ENCODE peak calls at places on chromosome 6, in ten cellular contexts. P, T, I, K, W, U, Y, B, N and V are unnamed samples.

GRCh38 chr6:169211881-169212280 is 41.8 kb downstream of the THBS2 start:
- DNase-seq in P (no peak), W (no peak), Y (peak), T (no peak), K (no peak), U (no peak), B (no peak), I (peak), N (no peak), V (no peak)

GRCh38 chr6:157312733-157313132 is 10.6 kb downstream of the TMEM242 start:
- DNase-seq in U (no peak), T (no peak), B (no peak), I (no peak), Y (no peak), P (no peak), N (no peak), W (no peak), K (no peak), V (no peak)

GRCh38 chr6:63352587-63353281 is 33.0 kb upstream of the LGSN start:
- DNase-seq in N (peak), T (no peak), W (no peak), B (no peak), K (no peak), U (peak), P (no peak), I (peak), Y (peak), V (peak)

GRCh38 chr6:148146717-148147116 is 195.9 kb upstream of the SASH1 start:
- DNase-seq in W (no peak), N (peak), B (peak), Y (no peak), P (no peak), U (no peak), I (no peak), T (no peak), K (peak), V (no peak)

GRCh38 chr6:145138469-145139185 is 596.7 kb downstream of the EPM2A start:
- DNase-seq in N (no peak), K (no peak), W (no peak), Y (no peak), U (no peak), T (no peak), B (no peak), P (no peak), I (no peak), V (no peak)

GRCh38 chr6:150025201-150025917 is at the start of gene RAET1L:
- DNase-seq in T (no peak), K (no peak), U (peak), I (peak), B (no peak), Y (no peak), W (no peak), N (peak), P (peak), V (no peak)

GRCh38 chr6:154460306-154461071 is 50.0 kb downstream of the CNKSR3 start:
- DNase-seq in Y (no peak), T (no peak), B (no peak), K (no peak), N (peak), W (no peak), U (no peak), P (no peak), I (no peak), V (no peak)

GRCh38 chr6:65979120-65979519 is 272.1 kb upstream of the EYS start:
- DNase-seq in U (no peak), K (no peak), W (no peak), B (no peak), Y (no peak), I (no peak), N (no peak), P (no peak), T (no peak), V (no peak)

GRCh38 chr6:98835149-98836024 is 1.0 kb downstream of the POU3F2 start:
- DNase-seq in T (no peak), P (peak), K (no peak), Y (peak), N (no peak), W (no peak), U (peak), B (no peak), I (no peak), V (peak)

GRCh38 chr6:124854338-124854922 is 107.8 kb upstream of the RNF217 start:
- DNase-seq in I (no peak), P (no peak), B (no peak), Y (no peak), U (no peak), T (no peak), W (no peak), K (no peak), N (peak), V (no peak)

GRCh38 chr6:34493344-34493743 is 27.5 kb downstream of the PACSIN1 start:
- DNase-seq in Y (no peak), P (no peak), W (no peak), I (no peak), T (no peak), N (no peak), B (no peak), U (no peak), K (no peak), V (no peak)

GRCh38 chr6:43428874-43429273 is 1.5 kb downstream of the ABCC10 start:
- DNase-seq in U (no peak), B (no peak), K (no peak), W (no peak), P (no peak), Y (no peak), I (no peak), T (no peak), N (no peak), V (no peak)

GRCh38 chr6:13302291-13302690 is 26.0 kb downstream of the TBC1D7 start:
- DNase-seq in N (no peak), I (no peak), P (no peak), U (no peak), Y (no peak), B (no peak), W (no peak), T (no peak), K (no peak), V (no peak)

GRCh38 chr6:48184644-48185043 is 73.6 kb upstream of the PTCHD4 start:
- DNase-seq in T (no peak), B (no peak), Y (no peak), I (no peak), K (no peak), W (no peak), N (no peak), P (no peak), U (no peak), V (no peak)

GRCh38 chr6:912871-913663 is 220.1 kb upstream of the EXOC2 start:
- DNase-seq in W (no peak), T (no peak), N (peak), Y (no peak), P (no peak), I (no peak), K (no peak), U (peak), B (peak), V (peak)

GRCh38 chr6:129440691-129441090 is 269.3 kb downstream of the ARHGAP18 start:
- DNase-seq in Y (no peak), U (peak), I (no peak), K (no peak), P (no peak), T (no peak), W (no peak), B (no peak), N (peak), V (no peak)

GRCh38 chr6:139839506-139840156 is 465.2 kb upstream of the CITED2 start:
- DNase-seq in I (peak), N (peak), T (no peak), K (no peak), Y (no peak), P (no peak), U (no peak), W (peak), B (no peak), V (no peak)

GRCh38 chr6:44898296-44898930 is 429.7 kb upstream of the RUNX2 start:
- DNase-seq in T (no peak), P (no peak), I (no peak), Y (no peak), B (no peak), N (peak), W (no peak), U (no peak), K (no peak), V (no peak)

GRCh38 chr6:168158280-168158979 is 79.4 kb upstream of the FRMD1 start:
- DNase-seq in K (no peak), U (no peak), T (no peak), N (no peak), Y (no peak), P (no peak), B (no peak), I (no peak), W (no peak), V (no peak)

GRCh38 chr6:17061097-17061496 is 40.8 kb upstream of the STMND1 start:
- DNase-seq in W (no peak), I (no peak), B (no peak), K (no peak), N (no peak), Y (no peak), P (no peak), T (no peak), U (no peak), V (no peak)

GRCh38 chr6:72084992-72085569 is 198.7 kb downstream of the RIMS1 start:
- DNase-seq in K (no peak), U (no peak), N (peak), I (no peak), Y (no peak), P (no peak), T (no peak), W (no peak), B (no peak), V (no peak)

GRCh38 chr6:132530293-132530974 is 7.6 kb upstream of the TAAR9 start:
- DNase-seq in K (peak), U (peak), P (no peak), N (peak), Y (peak), I (peak), W (no peak), T (peak), B (no peak), V (peak)

GRCh38 chr6:56387621-56388413 is 140.4 kb upstream of the COL21A1 start:
- DNase-seq in P (no peak), N (no peak), W (no peak), K (no peak), U (no peak), Y (no peak), T (no peak), I (no peak), B (no peak), V (no peak)

GRCh38 chr6:63663147-63663877 is 27.7 kb downstream of the PHF3 start:
- DNase-seq in U (peak), Y (no peak), K (no peak), N (peak), P (no peak), W (no peak), I (no peak), T (no peak), B (no peak), V (no peak)

GRCh38 chr6:33427585-33428218 is 7.8 kb downstream of the SYNGAP1 start:
- DNase-seq in P (peak), W (peak), K (peak), U (peak), B (no peak), I (peak), T (peak), N (no peak), Y (peak), V (peak)

GRCh38 chr6:52712136-52712535 is 41.2 kb downstream of the TMEM14A start:
- DNase-seq in T (no peak), W (no peak), U (no peak), N (peak), P (no peak), K (no peak), B (no peak), Y (no peak), I (no peak), V (no peak)

GRCh38 chr6:137008204-137008603 is 36.6 kb downstream of the IL20RA start:
- DNase-seq in P (peak), T (no peak), N (no peak), U (no peak), K (no peak), B (no peak), Y (no peak), I (no peak), W (no peak), V (no peak)

GRCh38 chr6:53447869-53448268 is 97.0 kb downstream of the GCLC start:
- DNase-seq in W (no peak), B (no peak), I (no peak), K (no peak), N (no peak), P (no peak), U (no peak), Y (no peak), T (no peak), V (no peak)

GRCh38 chr6:161798844-161799394 is 525.1 kb upstream of the AGPAT4 start:
- DNase-seq in U (no peak), P (no peak), B (no peak), W (no peak), K (no peak), Y (no peak), T (no peak), N (no peak), I (no peak), V (no peak)

GRCh38 chr6:6749791-6750434 is 161.4 kb downstream of the LY86 start:
- DNase-seq in K (no peak), N (peak), U (peak), Y (no peak), W (peak), B (no peak), I (peak), P (peak), T (peak), V (no peak)

GRCh38 chr6:130697661-130698535 is 129.3 kb upstream of the SMLR1 start:
- DNase-seq in N (peak), W (no peak), K (peak), T (no peak), I (peak), B (no peak), P (no peak), U (peak), Y (peak), V (peak)

GRCh38 chr6:159577564-159577963 is 115.5 kb downstream of the SOD2 start:
- DNase-seq in T (no peak), K (no peak), N (no peak), P (no peak), W (no peak), Y (no peak), U (no peak), B (peak), I (no peak), V (no peak)

GRCh38 chr6:20630136-20630535 is 95.9 kb downstream of the CDKAL1 start:
- DNase-seq in T (no peak), B (peak), K (no peak), N (no peak), P (no peak), I (no peak), Y (no peak), W (no peak), U (no peak), V (no peak)

DNA sequence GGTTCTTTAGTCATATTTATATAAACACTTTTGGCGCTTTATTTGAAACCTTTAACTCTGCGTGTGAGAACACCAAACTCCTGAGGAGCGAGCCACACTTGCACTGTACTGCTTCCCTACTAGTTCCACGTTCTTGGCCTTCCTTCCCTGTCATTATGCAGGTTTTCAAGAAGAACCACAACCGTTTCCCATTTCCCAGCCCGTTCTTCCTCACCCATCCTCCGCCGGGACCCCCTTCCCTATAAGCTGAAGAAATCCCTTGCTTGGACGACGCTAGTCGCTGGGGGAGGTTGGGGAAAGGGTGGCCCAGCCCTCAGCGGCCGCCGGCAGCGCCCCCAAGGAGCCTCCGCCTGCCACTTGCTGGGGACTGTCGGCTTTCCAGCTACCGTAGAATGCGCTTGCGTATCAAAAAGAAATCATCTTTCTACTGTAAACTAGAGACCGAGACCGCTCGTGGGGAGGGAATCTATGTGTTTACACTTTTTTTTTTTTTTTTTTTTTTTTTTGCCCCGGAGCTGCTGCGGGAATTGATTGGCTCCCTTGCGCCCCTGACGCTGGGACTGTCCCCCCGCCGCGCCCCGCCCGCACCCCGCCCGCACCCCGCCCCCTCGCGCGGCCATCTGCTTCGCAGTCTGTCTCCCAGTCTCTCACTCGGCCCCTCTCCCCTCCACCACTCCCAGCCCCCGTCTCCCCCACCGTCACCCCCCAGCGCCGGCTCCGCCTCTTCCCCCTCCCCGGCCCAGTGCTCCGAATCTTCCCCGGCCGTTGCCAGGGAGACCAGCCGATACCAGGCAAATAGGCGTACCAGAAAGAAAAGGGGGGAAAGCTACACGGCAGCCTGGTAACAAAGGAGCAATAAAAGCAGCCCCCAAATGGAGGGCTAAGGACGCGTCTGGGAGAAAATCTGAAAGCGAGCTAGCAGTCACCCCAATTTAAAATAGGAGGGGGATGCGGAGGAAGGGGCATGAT is 2.3 kb upstream of the MARCKS start:
- DNase-seq in B (no peak), I (peak), P (peak), Y (peak), W (peak), T (peak), K (peak), U (peak), N (peak), V (peak)
- TF ChIP-seq CTCF in B (no peak), I (no peak), P (peak), Y (peak), W (peak), T (no peak), K (no peak), U (peak), N (peak), V (no peak)

GRCh38 chr6:87029711-87030314 is 65.1 kb downstream of the CGA start:
- DNase-seq in N (peak), I (no peak), Y (peak), P (no peak), W (no peak), U (peak), T (no peak), B (no peak), K (no peak), V (no peak)
- TF ChIP-seq CTCF in N (peak), I (peak), Y (peak), P (peak), W (peak), U (peak), T (peak), B (no peak), K (peak), V (peak)

GRCh38 chr6:35788423-35788982 is 7.7 kb downstream of the CLPSL1 start:
- DNase-seq in U (no peak), Y (no peak), I (no peak), T (no peak), B (no peak), W (no peak), P (no peak), N (no peak), K (no peak), V (no peak)
- TF ChIP-seq CTCF in U (no peak), Y (no peak), I (no peak), T (no peak), B (no peak), W (no peak), P (no peak), N (no peak), K (no peak), V (no peak)

GRCh38 chr6:107082045-107082444 is 33.3 kb downstream of the BEND3 start:
- DNase-seq in U (peak), N (peak), Y (no peak), P (no peak), B (no peak), K (no peak), W (no peak), T (no peak), I (peak), V (no peak)
- TF ChIP-seq CTCF in U (no peak), N (no peak), Y (no peak), P (no peak), B (no peak), K (no peak), W (no peak), T (no peak), I (no peak), V (no peak)

GRCh38 chr6:127854009-127854408 is 46.8 kb downstream of the THEMIS start:
- DNase-seq in I (no peak), P (no peak), W (no peak), T (no peak), K (no peak), U (peak), Y (no peak), N (peak), B (no peak), V (no peak)
- TF ChIP-seq CTCF in I (no peak), P (no peak), W (no peak), T (no peak), K (no peak), U (peak), Y (peak), N (no peak), B (no peak), V (no peak)

GRCh38 chr6:85241515-85241914 is 208.4 kb upstream of the NT5E start:
- DNase-seq in I (no peak), K (no peak), B (no peak), P (no peak), U (no peak), T (no peak), N (no peak), W (no peak), Y (no peak), V (no peak)
- TF ChIP-seq CTCF in I (no peak), K (no peak), B (no peak), P (no peak), U (no peak), T (no peak), N (no peak), W (no peak), Y (no peak), V (no peak)

GRCh38 chr6:151655099-151655498 is 152.4 kb upstream of the ESR1 start:
- DNase-seq in K (no peak), W (no peak), I (no peak), Y (no peak), B (no peak), P (no peak), N (no peak), T (no peak), U (no peak), V (no peak)
- TF ChIP-seq CTCF in K (no peak), W (no peak), I (no peak), Y (no peak), B (no peak), P (no peak), N (no peak), T (no peak), U (no peak), V (no peak)

DNA sequence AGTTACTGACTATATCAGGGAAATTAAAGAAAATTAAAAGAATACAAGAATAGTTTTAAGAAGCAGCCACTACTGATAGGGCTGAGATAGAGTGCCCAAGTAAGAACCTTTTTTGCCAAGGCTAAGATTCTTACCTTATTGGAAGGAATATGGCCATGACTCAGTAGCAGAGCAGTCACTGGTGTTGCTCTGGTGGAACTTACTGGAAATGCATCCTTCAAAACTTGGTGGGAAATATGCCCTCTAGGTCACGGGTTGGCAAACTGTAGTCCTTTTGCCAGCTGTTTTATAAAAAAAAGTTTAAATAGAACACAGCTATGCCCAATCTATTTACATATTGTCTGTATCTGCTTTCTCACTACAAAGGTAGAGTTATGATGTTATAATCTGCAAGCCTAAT is 6.0 kb downstream of the HSF2 start:
- DNase-seq in N (no peak), T (no peak), B (no peak), U (peak), P (no peak), W (no peak), Y (peak), I (no peak), K (no peak), V (no peak)
- TF ChIP-seq CTCF in N (peak), T (peak), B (no peak), U (no peak), P (no peak), W (no peak), Y (peak), I (no peak), K (no peak), V (peak)

DNA sequence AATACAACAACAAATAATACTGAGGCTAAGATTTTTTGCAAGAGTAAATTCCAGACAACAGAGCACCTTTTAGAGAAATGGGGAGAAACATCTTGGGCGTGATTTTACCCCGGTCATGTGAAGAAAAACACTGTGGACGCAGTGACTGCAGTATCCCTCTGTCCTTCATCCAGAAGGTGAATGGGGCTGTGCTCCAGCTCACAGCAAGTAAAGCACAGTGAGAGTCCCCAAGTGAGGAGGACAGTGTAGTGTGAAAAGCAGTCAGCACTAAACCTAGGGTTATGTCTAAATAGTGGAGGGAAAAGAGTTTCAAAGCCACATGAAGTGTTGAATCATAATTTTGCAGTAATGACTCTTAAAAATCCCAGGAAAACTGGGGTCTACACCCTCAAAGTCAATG is 338.4 kb downstream of the PACRG start:
- DNase-seq in P (no peak), K (no peak), Y (no peak), U (no peak), W (no peak), I (no peak), B (no peak), T (no peak), N (no peak), V (no peak)
- TF ChIP-seq CTCF in P (no peak), K (no peak), Y (no peak), U (no peak), W (no peak), I (no peak), B (no peak), T (no peak), N (no peak), V (no peak)